ENCODE peak calls at places on chromosomes 16 and 17, in six cellular contexts. L, B, X, J, V and E are unnamed samples.

GRCh38 chr16:23149993-23150364 is 727 bp upstream of the USP31 start:
- DNase-seq in L (no peak), B (no peak), X (no peak), J (no peak), V (no peak), E (no peak)

GRCh38 chr16:56651586-56651985 is at the start of gene MT1B:
- DNase-seq in L (no peak), B (no peak), X (no peak), J (no peak), V (no peak), E (no peak)

GRCh38 chr17:7041607-7042506 is 2.0 kb downstream of the SLC16A11 start:
- DNase-seq in L (peak), B (no peak), X (no peak), J (no peak), V (no peak), E (peak)

GRCh38 chr17:76527430-76528111 is 9.9 kb downstream of the CYGB start:
- DNase-seq in L (peak), B (peak), X (no peak), J (peak), V (peak), E (peak)

GRCh38 chr17:10119203-10120112 is 78.9 kb downstream of the GAS7 start:
- DNase-seq in L (peak), B (no peak), X (no peak), J (peak), V (no peak), E (no peak)

GRCh38 chr17:76515291-76515949 is 14.2 kb upstream of the RHBDF2 start:
- DNase-seq in L (peak), B (peak), X (no peak), J (peak), V (peak), E (peak)

GRCh38 chr17:45341389-45342158 is 24.8 kb upstream of the MAP3K14 start:
- DNase-seq in L (peak), B (no peak), X (peak), J (peak), V (peak), E (no peak)

GRCh38 chr17:51428668-51429486 is 168.5 kb downstream of the UTP18 start:
- DNase-seq in L (no peak), B (no peak), X (no peak), J (no peak), V (no peak), E (no peak)

GRCh38 chr16:1506494-1507213 is 13.5 kb downstream of the TELO2 start:
- DNase-seq in L (no peak), B (no peak), X (no peak), J (no peak), V (no peak), E (no peak)

GRCh38 chr16:80689487-80689886 is 114.9 kb downstream of the CDYL2 start:
- DNase-seq in L (no peak), B (no peak), X (no peak), J (no peak), V (no peak), E (no peak)

GRCh38 chr16:3907586-3907985 is 27.1 kb upstream of the CREBBP start:
- DNase-seq in L (peak), B (no peak), X (no peak), J (no peak), V (no peak), E (no peak)

GRCh38 chr17:57294075-57294474 is 37.8 kb downstream of the MSI2 start:
- DNase-seq in L (peak), B (no peak), X (no peak), J (no peak), V (no peak), E (no peak)

GRCh38 chr17:4246674-4247073 is 17.1 kb downstream of the ANKFY1 start:
- DNase-seq in L (no peak), B (no peak), X (no peak), J (no peak), V (no peak), E (no peak)